ENCODE peak calls at places on chromosomes 3 and 15, in eight cellular contexts. N is aorta; V is stomach; U is left ventricle myocardium inferior; Q is prostate gland; G is PC-3; Y is endodermal cell; E is naive thymus-derived CD4-positive, alpha-beta T cell. J is an unnamed sample.
A peak's percentile ranks its signal among the peaks of the same experiment; 100 is the strongest.

GRCh38 chr3:80785875-80786274 is 975.6 kb downstream of the GBE1 start:
- DNase-seq in N (no peak), V (no peak), U (no peak), Q (no peak), G (peak; percentile 31), Y (no peak), E (no peak), J (no peak)

GRCh38 chr3:45506751-45507391 is 87.7 kb upstream of the LIMD1 start:
- DNase-seq in N (no peak), V (no peak), U (no peak), Q (no peak), G (no peak), Y (no peak), E (no peak), J (no peak)

GRCh38 chr3:173090492-173090891 is 50.5 kb downstream of the SPATA16 start:
- DNase-seq in N (no peak), V (no peak), U (no peak), Q (no peak), G (no peak), Y (no peak), E (no peak), J (no peak)

GRCh38 chr3:15064299-15064834 is 748 bp downstream of the MRPS25 start:
- DNase-seq in N (no peak), V (no peak), U (no peak), Q (no peak), G (peak; percentile 32), Y (peak; percentile 66), E (peak; percentile 13), J (no peak)

GRCh38 chr3:75254685-75255084 is 409.4 kb upstream of the FRG2C start:
- DNase-seq in N (no peak), V (no peak), U (no peak), Q (no peak), G (no peak), Y (peak; percentile 44), E (no peak), J (no peak)

GRCh38 chr15:25422021-25422420 is 16.8 kb downstream of the UBE3A start:
- DNase-seq in N (no peak), V (no peak), U (no peak), Q (no peak), G (peak; percentile 41), Y (no peak), E (no peak), J (no peak)

GRCh38 chr15:30001592-30001991 is 81.2 kb upstream of the GOLGA8J start:
- DNase-seq in N (no peak), V (no peak), U (no peak), Q (no peak), G (no peak), Y (no peak), E (no peak), J (no peak)

GRCh38 chr3:43001094-43001553 is 22.0 kb downstream of the GASK1A start:
- DNase-seq in N (peak; percentile 88), V (peak; percentile 80), U (peak; percentile 79), Q (peak; percentile 65), G (peak; percentile 11), Y (no peak), E (no peak), J (no peak)

GRCh38 chr3:122247825-122248185 is 64.3 kb downstream of the CASR start:
- DNase-seq in N (no peak), V (no peak), U (no peak), Q (no peak), G (no peak), Y (no peak), E (no peak), J (no peak)

GRCh38 chr3:194212869-194213320 is 76.9 kb downstream of the HES1 start:
- DNase-seq in N (no peak), V (no peak), U (no peak), Q (peak; percentile 65), G (no peak), Y (peak; percentile 89), E (no peak), J (no peak)

GRCh38 chr15:40695469-40695910 is 516 bp downstream of the RAD51 start:
- DNase-seq in N (no peak), V (no peak), U (no peak), Q (no peak), G (peak; percentile 16), Y (no peak), E (peak; percentile 6), J (peak; percentile 25)

GRCh38 chr15:74784854-74785715 is 3.2 kb downstream of the CSK start:
- DNase-seq in N (no peak), V (no peak), U (no peak), Q (no peak), G (no peak), Y (no peak), E (no peak), J (peak; percentile 53)

GRCh38 chr3:124833710-124834332 is 53.3 kb downstream of the ITGB5 start:
- DNase-seq in N (no peak), V (no peak), U (no peak), Q (no peak), G (no peak), Y (peak; percentile 33), E (no peak), J (no peak)

GRCh38 chr3:186519021-186519658 is 25.0 kb downstream of the CRYGS start:
- DNase-seq in N (no peak), V (no peak), U (no peak), Q (no peak), G (no peak), Y (no peak), E (peak; percentile 73), J (peak; percentile 82)

GRCh38 chr3:160982497-160982896 is 122.7 kb downstream of the B3GALNT1 start:
- DNase-seq in N (no peak), V (no peak), U (no peak), Q (no peak), G (no peak), Y (no peak), E (no peak), J (no peak)

GRCh38 chr3:66382142-66382541 is 118.7 kb downstream of the LRIG1 start:
- DNase-seq in N (no peak), V (no peak), U (no peak), Q (no peak), G (no peak), Y (peak; percentile 26), E (no peak), J (no peak)

GRCh38 chr15:57122080-57122845 is 203.8 kb downstream of the TCF12 start:
- DNase-seq in N (no peak), V (no peak), U (no peak), Q (no peak), G (no peak), Y (no peak), E (no peak), J (no peak)
- H3K4me1 ChIP-seq in N (no peaks in the 10 kb centered on the region), V (peaks cover 34% of the 10 kb centered on the region), U (peaks cover 52% of the 10 kb centered on the region), Q (no peaks in the 10 kb centered on the region), G (peaks cover 13% of the 10 kb centered on the region), Y (peaks cover 5% of the 10 kb centered on the region), E (no peaks in the 10 kb centered on the region), J (no peaks in the 10 kb centered on the region)

DNA sequence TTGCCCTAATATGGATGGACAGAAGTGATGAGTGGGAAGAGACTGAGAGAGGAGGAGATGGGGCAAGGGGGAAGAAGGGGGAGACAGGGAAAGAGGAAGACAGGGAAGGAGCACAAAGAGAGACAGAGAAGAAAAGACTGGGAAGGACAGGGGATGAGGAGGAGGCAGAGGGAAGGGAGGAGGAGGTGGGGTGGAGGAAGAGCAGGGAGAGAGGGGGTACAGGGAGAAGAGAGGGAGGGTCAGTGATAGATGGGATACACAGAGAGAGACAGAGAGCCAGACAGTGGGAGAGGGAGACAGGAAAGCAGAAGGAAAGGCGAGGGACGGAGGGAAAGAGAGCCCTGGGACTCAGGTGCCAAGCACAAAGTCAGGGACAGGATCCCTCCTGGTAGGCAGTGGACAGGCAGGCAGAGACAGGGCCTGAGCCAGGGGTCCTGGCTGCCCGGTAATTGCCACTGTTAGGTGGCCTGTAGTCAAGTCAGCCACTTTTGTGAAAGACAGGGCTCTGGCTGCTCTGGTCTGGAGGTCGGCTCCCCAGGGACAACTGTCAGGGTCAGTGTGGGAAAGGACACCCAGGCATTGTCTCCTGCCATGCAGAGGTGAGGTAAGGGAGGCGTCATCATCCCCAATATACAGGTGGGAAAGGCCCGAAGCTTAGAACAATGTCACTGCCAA is 9.8 kb downstream of the VILL start:
- DNase-seq in N (peak; percentile 49), V (peak; percentile 22), U (no peak), Q (no peak), G (no peak), Y (peak; percentile 39), E (no peak), J (no peak)
- H3K4me1 ChIP-seq in N (no peaks in the 10 kb centered on the region), V (peaks cover 90% of the 10 kb centered on the region), U (peaks cover 38% of the 10 kb centered on the region), Q (peaks cover 14% of the 10 kb centered on the region), G (peaks cover 28% of the 10 kb centered on the region), Y (peaks cover 8% of the 10 kb centered on the region), E (peaks cover 28% of the 10 kb centered on the region), J (peaks cover 44% of the 10 kb centered on the region)

GRCh38 chr15:37084602-37085001 is 15.7 kb downstream of the MEIS2 start:
- DNase-seq in N (no peak), V (no peak), U (no peak), Q (no peak), G (no peak), Y (no peak), E (no peak), J (no peak)

GRCh38 chr15:37087050-37087691 is 13.2 kb downstream of the MEIS2 start:
- DNase-seq in N (no peak), V (no peak), U (no peak), Q (no peak), G (no peak), Y (no peak), E (no peak), J (no peak)

GRCh38 chr15:37088436-37088835 is 11.9 kb downstream of the MEIS2 start:
- DNase-seq in N (no peak), V (no peak), U (no peak), Q (no peak), G (no peak), Y (no peak), E (no peak), J (no peak)

GRCh38 chr15:37086521-37086920 is 13.8 kb downstream of the MEIS2 start:
- DNase-seq in N (no peak), V (no peak), U (no peak), Q (no peak), G (no peak), Y (no peak), E (no peak), J (no peak)

GRCh38 chr15:37086120-37086519 is 14.2 kb downstream of the MEIS2 start:
- DNase-seq in N (no peak), V (no peak), U (no peak), Q (no peak), G (no peak), Y (no peak), E (no peak), J (no peak)
- H3K4me1 ChIP-seq in N (peaks cover 2% of the 10 kb centered on the region), V (peaks cover 30% of the 10 kb centered on the region), U (peaks cover 99% of the 10 kb centered on the region), Q (peaks cover 2% of the 10 kb centered on the region), G (peaks cover 7% of the 10 kb centered on the region), Y (peaks cover 7% of the 10 kb centered on the region), E (no peaks in the 10 kb centered on the region), J (no peaks in the 10 kb centered on the region)

DNA sequence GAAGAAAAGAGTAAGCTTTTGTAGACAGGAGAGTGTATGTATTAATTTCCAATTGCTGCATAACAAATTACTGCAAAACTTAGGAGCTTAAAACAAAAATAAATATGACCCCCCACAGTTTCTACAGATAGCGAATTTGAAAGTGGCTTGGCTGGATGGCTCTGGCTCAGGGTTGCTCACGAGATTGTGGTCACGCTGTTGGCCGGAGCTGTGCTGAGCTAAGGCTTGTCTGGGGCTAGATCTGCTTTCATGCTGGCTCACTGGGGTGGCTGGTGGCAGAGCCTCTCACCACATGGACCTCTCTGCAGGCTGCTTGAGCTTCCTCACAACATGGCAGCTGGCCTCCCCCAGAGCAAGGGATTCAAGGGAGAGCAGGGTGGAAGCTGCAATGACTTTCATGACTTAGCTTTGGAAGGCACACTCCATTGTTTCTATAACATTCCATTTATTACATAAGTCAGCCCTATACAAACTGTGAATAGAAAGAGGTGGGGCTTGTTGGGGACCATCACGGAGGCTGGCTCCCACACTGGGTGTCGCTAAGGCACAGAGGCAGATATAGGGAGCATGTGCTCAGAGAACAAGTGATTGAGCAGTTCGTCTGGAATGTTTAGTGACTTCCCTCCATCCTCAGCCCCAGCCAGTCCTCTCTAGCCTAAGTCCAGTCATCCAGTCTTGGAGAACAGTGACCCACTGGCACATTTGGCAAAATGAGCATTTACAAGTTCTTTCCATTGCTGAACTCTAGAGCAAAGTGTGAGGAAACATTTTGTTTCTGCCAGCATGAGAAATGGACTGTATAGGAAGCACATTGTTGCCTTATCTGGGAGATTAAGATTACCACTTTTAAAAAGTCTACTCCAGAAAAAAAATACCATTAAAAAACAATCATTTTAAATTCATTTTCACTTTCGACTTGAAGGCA is 353.9 kb downstream of the SHQ1 start:
- DNase-seq in N (no peak), V (no peak), U (no peak), Q (no peak), G (no peak), Y (no peak), E (no peak), J (no peak)
- H3K4me1 ChIP-seq in N (no peaks in the 10 kb centered on the region), V (no peaks in the 10 kb centered on the region), U (peaks cover 4% of the 10 kb centered on the region), Q (no peaks in the 10 kb centered on the region), G (peaks cover 13% of the 10 kb centered on the region), Y (no peaks in the 10 kb centered on the region), E (no peaks in the 10 kb centered on the region), J (no peaks in the 10 kb centered on the region)

J was measured in CD4-positive, alpha-beta memory T cell.